ENCODE peak calls at places on chromosome 2, in four cellular contexts. T, I, D and C are unnamed samples. For H3K27me3, the result is how much of the 10 kb centered on the place peaks cover.

GRCh38 chr2:100819365-100820345 is at the start of gene NPAS2:
- DNase-seq in T (no peak), I (peak), D (peak), C (no peak)

GRCh38 chr2:10329880-10330699 is 27.4 kb downstream of the HPCAL1 start:
- DNase-seq in T (no peak), I (no peak), D (no peak), C (no peak)

GRCh38 chr2:138071720-138072719 is 107.7 kb downstream of the HNMT start:
- DNase-seq in T (no peak), I (no peak), D (no peak), C (no peak)

GRCh38 chr2:150280255-150280654 is 207.2 kb downstream of the RND3 start:
- DNase-seq in T (no peak), I (no peak), D (no peak), C (peak)

GRCh38 chr2:26768759-26769500 is 4.8 kb downstream of the SLC35F6 start:
- DNase-seq in T (peak), I (no peak), D (peak), C (no peak)

GRCh38 chr2:27041708-27042107 is 8.9 kb downstream of the TMEM214 start:
- DNase-seq in T (no peak), I (no peak), D (no peak), C (no peak)

GRCh38 chr2:21095178-21095577 is 28.6 kb upstream of the TDRD15 start:
- DNase-seq in T (no peak), I (no peak), D (no peak), C (no peak)

GRCh38 chr2:54839526-54840255 is 116.2 kb downstream of the EML6 start:
- DNase-seq in T (no peak), I (no peak), D (no peak), C (no peak)

GRCh38 chr2:124911560-124911959 is 886.5 kb downstream of the CNTNAP5 start:
- DNase-seq in T (no peak), I (no peak), D (no peak), C (no peak)

GRCh38 chr2:230602562-230603230 is 109.9 kb upstream of the CAB39 start:
- DNase-seq in T (no peak), I (no peak), D (no peak), C (no peak)

GRCh38 chr2:31051213-31052185 is 86.7 kb downstream of the GALNT14 start:
- DNase-seq in T (no peak), I (peak), D (no peak), C (no peak)

GRCh38 chr2:144989580-144990270 is 469.8 kb upstream of the ZEB2 start:
- DNase-seq in T (no peak), I (no peak), D (no peak), C (no peak)

GRCh38 chr2:12826781-12827180 is 110.0 kb downstream of the TRIB2 start:
- DNase-seq in T (no peak), I (no peak), D (no peak), C (no peak)

GRCh38 chr2:109375131-109375561 is 238.6 kb downstream of the SEPTIN10 start:
- DNase-seq in T (no peak), I (peak), D (peak), C (no peak)

GRCh38 chr2:164386226-164386625 is 235.1 kb downstream of the GRB14 start:
- DNase-seq in T (no peak), I (no peak), D (no peak), C (no peak)

GRCh38 chr2:41610501-41611242 is 437.1 kb upstream of the PKDCC start:
- DNase-seq in T (no peak), I (no peak), D (no peak), C (no peak)

GRCh38 chr2:75592028-75592427 is 31.3 kb upstream of the EVA1A start:
- DNase-seq in T (peak), I (no peak), D (no peak), C (no peak)

GRCh38 chr2:60556441-60556997 is 3.1 kb upstream of the BCL11A start:
- DNase-seq in T (no peak), I (peak), D (peak), C (no peak)

GRCh38 chr2:63692002-63692606 is 103.3 kb downstream of the MDH1 start:
- DNase-seq in T (peak), I (no peak), D (peak), C (no peak)

GRCh38 chr2:109435866-109436634 is 177.7 kb downstream of the SEPTIN10 start:
- DNase-seq in T (no peak), I (no peak), D (no peak), C (no peak)

GRCh38 chr2:111185496-111186022 is 64.8 kb downstream of the BCL2L11 start:
- DNase-seq in T (no peak), I (peak), D (peak), C (no peak)

GRCh38 chr2:177633910-177634294 is 241.3 kb downstream of the AGPS start:
- DNase-seq in T (no peak), I (no peak), D (no peak), C (no peak)

GRCh38 chr2:196315388-196316049 is 144.1 kb upstream of the STK17B start:
- DNase-seq in T (no peak), I (no peak), D (no peak), C (no peak)

GRCh38 chr2:219230201-219230540 is 565 bp downstream of the ANKZF1 start:
- DNase-seq in T (no peak), I (peak), D (peak), C (no peak)

GRCh38 chr2:234334146-234334545 is 162.7 kb downstream of the ARL4C start:
- DNase-seq in T (no peak), I (peak), D (no peak), C (no peak)

GRCh38 chr2:231780123-231780908 is 766 bp downstream of the PDE6D start:
- DNase-seq in T (no peak), I (peak), D (peak), C (no peak)

GRCh38 chr2:50729306-50730105 is 302.4 kb downstream of the NRXN1 start:
- DNase-seq in T (no peak), I (peak), D (no peak), C (no peak)

GRCh38 chr2:16006537-16007166 is 66.3 kb downstream of the MYCN start:
- DNase-seq in T (no peak), I (no peak), D (peak), C (no peak)

GRCh38 chr2:231000211-231000904 is 4.4 kb downstream of the SPATA3 start:
- DNase-seq in T (no peak), I (peak), D (peak), C (no peak)

GRCh38 chr2:168053676-168054075 is 193.7 kb downstream of the STK39 start:
- DNase-seq in T (no peak), I (no peak), D (no peak), C (no peak)

GRCh38 chr2:72694715-72695496 is 130.9 kb downstream of the EXOC6B start:
- DNase-seq in T (no peak), I (peak), D (peak), C (peak)

GRCh38 chr2:119227346-119227745 is 3.7 kb downstream of the STEAP3 start:
- DNase-seq in T (no peak), I (no peak), D (no peak), C (no peak)

GRCh38 chr2:236088368-236089057 is 79.7 kb downstream of the GBX2 start:
- DNase-seq in T (no peak), I (no peak), D (no peak), C (no peak)

GRCh38 chr2:207235621-207236020 is 69.9 kb upstream of the KLF7 start:
- DNase-seq in T (no peak), I (peak), D (no peak), C (no peak)

GRCh38 chr2:106144621-106145331 is 49.3 kb downstream of the UXS1 start:
- DNase-seq in T (no peak), I (no peak), D (no peak), C (no peak)

GRCh38 chr2:197869501-197870111 is 65.2 kb downstream of the PLCL1 start:
- DNase-seq in T (no peak), I (no peak), D (no peak), C (no peak)

GRCh38 chr2:228697456-228697855 is 516.0 kb upstream of the SPHKAP start:
- DNase-seq in T (no peak), I (no peak), D (no peak), C (no peak)

DNA sequence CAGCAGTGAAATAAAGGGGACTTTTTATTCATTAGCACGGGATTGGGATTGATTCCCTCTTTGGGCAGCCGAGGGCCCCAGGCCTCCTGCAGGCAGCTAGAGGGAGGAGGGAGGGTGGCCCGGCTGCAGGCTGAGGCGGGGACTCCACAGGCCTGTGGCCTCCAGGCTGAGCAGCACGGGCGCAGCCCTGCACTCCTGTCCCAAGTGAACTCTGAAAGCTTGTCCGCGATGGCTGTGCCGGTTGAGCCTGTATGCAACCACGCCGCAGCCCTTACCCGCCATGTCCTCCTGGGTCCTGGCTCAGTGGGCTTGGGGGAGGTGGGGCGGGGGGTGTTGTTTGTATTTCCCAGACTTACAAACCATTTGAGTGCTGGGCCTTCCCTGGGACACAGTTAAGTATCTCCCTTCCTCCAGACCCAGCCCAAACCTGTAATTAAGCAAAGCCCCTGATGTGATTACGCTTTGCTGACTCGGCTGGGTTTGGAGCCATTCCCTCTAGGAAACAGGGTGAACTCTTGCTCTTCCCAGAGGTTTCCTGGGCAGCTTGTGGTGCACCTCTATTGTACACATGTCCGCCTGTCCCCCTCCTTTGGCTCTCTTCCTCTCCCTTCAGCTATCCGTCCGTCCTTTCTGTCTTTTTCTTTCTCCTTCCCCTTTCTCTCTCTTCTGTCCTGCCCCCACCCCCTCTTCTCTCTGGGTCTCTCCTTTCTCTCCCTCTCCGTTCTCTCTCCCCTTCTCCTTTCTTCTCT is 5.3 kb downstream of the GLI2 start:
- DNase-seq in T (no peak), I (peak), D (peak), C (no peak)
- TF ChIP-seq CTCF in T (no peak), I (peak), D (no peak), C (peak)

DNA sequence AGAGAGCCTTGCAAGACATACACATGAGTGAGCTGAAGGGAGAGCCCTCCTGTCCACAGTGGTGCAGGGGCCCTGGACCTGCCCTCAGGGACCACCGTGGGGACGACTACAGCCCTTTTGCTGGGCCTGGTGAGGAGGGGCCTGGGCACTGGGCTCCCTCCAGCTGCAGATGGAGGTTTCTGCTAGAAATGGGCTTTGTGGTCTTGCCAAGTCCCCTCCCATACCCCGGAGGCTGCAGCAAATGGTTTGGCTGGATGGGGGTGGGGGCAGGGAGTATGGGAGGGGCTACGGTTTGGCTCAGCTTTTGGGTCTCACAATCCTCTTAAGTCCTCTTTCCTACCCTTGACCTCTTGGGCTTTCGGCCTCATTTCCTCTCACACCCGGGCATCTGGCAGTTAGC is 21.7 kb downstream of the TET3 start:
- DNase-seq in T (no peak), I (peak), D (no peak), C (no peak)
- H3K27me3 ChIP-seq in T (under half), I (under half), D (under half), C (under half)

GRCh38 chr2:159893439-159893838 is 95.4 kb upstream of the CD302 start:
- DNase-seq in T (no peak), I (no peak), D (no peak), C (no peak)

GRCh38 chr2:159892990-159893389 is 95.0 kb upstream of the CD302 start:
- DNase-seq in T (no peak), I (no peak), D (no peak), C (no peak)

GRCh38 chr2:159891917-159892691 is 94.1 kb upstream of the CD302 start:
- DNase-seq in T (peak), I (no peak), D (no peak), C (no peak)

GRCh38 chr2:159894145-159894838 is 96.3 kb upstream of the CD302 start:
- DNase-seq in T (no peak), I (no peak), D (no peak), C (no peak)

DNA sequence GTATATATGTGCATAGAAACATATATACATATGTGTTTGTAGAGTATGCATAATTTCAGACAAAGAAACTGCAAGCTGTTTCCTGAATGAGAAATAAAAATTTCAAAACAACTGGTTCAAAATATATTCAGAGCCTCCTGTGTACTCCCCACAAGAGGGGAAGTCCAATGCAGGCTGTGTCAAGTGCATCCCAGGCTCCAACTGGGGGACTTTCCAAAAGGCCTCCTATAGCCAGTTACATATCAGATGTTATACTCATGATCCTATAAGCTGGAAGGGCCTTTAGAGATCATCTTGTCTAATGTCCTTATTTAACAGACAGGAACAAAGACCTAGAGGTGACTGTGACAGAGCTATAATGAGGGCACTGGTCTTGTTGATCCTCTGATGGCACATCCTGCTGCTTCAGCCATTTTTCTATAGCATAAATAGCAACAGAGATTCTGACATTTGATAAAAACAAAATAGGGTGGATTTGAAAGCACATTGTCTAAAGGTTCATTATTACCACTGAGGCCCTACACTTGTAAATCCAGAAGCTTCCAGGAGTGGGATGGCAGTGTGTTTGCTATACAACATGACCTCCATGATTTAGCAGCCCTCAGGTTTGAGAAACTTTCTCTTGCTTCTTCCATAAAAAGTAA is 93.1 kb upstream of the CD302 start:
- DNase-seq in T (no peak), I (no peak), D (no peak), C (no peak)
- TF ChIP-seq CTCF in T (no peak), I (no peak), D (no peak), C (no peak)

GRCh38 chr2:118050386-118050785 is 36.5 kb upstream of the CCDC93 start:
- DNase-seq in T (no peak), I (no peak), D (no peak), C (no peak)

GRCh38 chr2:118051956-118052355 is 36.3 kb upstream of the INSIG2 start:
- DNase-seq in T (no peak), I (no peak), D (no peak), C (no peak)

GRCh38 chr2:118048396-118048795 is 34.5 kb upstream of the CCDC93 start:
- DNase-seq in T (no peak), I (no peak), D (no peak), C (no peak)

GRCh38 chr2:118047273-118047898 is 33.5 kb upstream of the CCDC93 start:
- DNase-seq in T (no peak), I (no peak), D (no peak), C (no peak)

DNA sequence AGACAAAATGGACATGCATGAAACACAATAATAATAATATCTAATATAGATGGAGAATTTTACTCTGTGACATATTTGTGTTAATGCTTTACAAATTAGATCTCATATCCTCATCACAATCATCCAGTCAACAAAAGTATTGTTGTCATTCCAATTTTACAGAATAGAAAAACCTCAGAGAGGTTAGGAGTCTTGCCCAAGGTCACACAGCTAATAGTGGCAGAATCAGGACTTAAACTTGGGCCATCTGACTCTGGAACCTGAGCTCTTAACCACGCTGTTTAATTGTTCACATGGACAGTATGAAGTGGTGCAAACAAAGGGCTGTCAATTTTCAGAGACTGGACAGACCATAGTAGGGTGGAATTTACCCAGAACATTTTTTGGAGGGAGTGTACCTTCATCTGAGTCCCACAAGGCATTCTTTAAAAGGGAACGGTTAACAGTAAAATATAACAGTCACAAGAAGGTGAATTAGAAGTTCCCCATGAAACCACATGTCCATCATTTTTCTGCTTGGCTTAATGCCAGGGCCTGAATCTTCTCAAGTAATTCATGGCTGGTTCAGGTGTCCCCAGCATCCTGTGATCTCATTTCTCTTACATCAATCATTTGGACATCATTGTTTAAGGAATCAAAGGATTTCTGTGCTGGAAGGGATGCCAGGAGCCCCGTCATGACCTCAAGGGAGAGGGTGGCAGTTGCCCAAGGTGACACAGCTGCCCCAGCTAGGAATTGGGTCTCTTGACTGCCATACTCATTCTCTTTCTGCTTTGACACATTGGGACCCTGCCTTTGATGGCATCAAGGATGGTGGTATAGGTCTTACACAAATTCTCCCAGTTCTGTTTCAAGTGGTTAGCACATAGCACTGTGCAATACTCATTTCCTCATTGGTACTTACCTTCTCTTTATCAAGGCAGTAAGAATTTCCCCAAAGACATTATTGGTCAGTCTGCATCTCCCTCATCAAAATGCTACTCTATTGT is 35.6 kb upstream of the CCDC93 start:
- DNase-seq in T (no peak), I (no peak), D (no peak), C (no peak)
- H3K27me3 ChIP-seq in T (under half), I (under half), D (under half), C (under half)

GRCh38 chr2:146317959-146318358 is 1526.9 kb upstream of the ACVR2A start:
- DNase-seq in T (no peak), I (no peak), D (no peak), C (peak)

GRCh38 chr2:146312899-146313298 is 1531.9 kb upstream of the ACVR2A start:
- DNase-seq in T (no peak), I (no peak), D (no peak), C (no peak)
- TF ChIP-seq CTCF in T (peak), I (peak), D (no peak), C (peak)

GRCh38 chr2:44770221-44771187 is 171.0 kb upstream of the SIX3 start:
- DNase-seq in T (no peak), I (peak), D (no peak), C (no peak)

GRCh38 chr2:44766777-44767176 is 174.7 kb upstream of the SIX3 start:
- DNase-seq in T (no peak), I (no peak), D (no peak), C (no peak)

GRCh38 chr2:44767691-44768090 is 173.8 kb upstream of the SIX3 start:
- DNase-seq in T (no peak), I (no peak), D (no peak), C (no peak)

GRCh38 chr2:44769349-44770005 is 172.0 kb upstream of the SIX3 start:
- DNase-seq in T (no peak), I (no peak), D (no peak), C (no peak)

DNA sequence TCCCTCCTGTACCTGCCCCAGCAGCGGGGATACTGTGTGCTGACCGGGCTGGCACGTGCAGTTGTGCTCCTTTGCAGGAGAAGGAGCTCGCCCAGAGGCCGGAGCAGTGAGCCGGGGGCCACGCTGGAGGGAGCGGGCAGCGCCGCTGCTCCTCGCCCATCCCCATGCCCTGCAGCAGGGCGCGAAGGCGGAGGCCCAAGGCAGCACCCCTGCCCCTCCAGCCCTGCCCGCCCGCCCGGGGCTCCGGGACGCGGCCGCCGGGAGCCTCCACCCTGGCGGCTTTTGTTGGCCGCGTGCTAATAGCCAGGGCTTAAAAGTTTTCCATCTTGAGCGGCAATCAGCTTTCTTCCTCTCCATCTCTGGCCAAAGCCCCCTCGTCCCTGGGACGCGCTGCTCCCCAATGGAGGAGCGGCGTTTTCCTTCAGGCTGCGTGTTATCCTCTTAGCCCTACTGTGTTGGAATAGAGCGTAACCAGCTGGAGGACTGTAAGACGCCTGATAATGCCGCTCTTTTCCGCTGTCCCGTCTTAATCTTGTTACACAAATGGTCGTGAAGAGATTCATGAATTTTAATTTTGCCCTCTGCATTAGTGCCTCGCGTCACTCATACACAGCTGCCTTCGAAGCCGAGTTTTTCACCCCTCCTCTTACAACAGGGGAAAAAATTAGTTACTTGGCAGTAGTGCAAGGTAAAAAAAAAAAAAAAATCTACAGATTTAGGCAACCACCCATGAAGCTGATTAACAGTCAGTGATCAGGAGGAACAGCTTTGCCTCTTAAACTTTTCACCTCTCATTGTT is 172.9 kb upstream of the SIX3 start:
- DNase-seq in T (no peak), I (peak), D (no peak), C (no peak)
- H3K27me3 ChIP-seq in T (under half), I (under half), D (under half), C (under half)